ENCODE peak calls at places on chromosomes 2 and 18, in five cellular contexts. Z is frontal cortex, I is non-pigmented ciliary epithelial cell, N is DMS79 treated with DMSO at 0.1 percent for 48 hours, U is T47D. R is an unnamed sample.

GRCh38 chr2:25207078-25207545 is 38.7 kb upstream of the POMC start:
- DNase-seq in U (no peak), N (no peak), Z (no peak), I (no peak), R (no peak)

GRCh38 chr2:36633470-36634092 is 35.6 kb upstream of the FEZ2 start:
- DNase-seq in Z (no peak), N (no peak), I (no peak), U (no peak), R (no peak)

GRCh38 chr18:79353238-79353637 is 42.5 kb upstream of the NFATC1 start:
- DNase-seq in Z (peak), N (no peak), I (no peak), U (peak), R (no peak)

GRCh38 chr2:184006998-184007397 is 591.3 kb upstream of the ZNF804A start:
- DNase-seq in Z (no peak), U (no peak), N (no peak), I (no peak), R (peak)

GRCh38 chr2:180604077-180604476 is 376.3 kb upstream of the UBE2E3 start:
- DNase-seq in Z (no peak), U (no peak), I (no peak), N (no peak), R (no peak)

GRCh38 chr18:24417465-24417864 is 9.0 kb upstream of the IMPACT start:
- DNase-seq in Z (no peak), I (no peak), N (no peak), U (no peak), R (no peak)

GRCh38 chr18:58619554-58619915 is 9.4 kb downstream of the ALPK2 start:
- DNase-seq in N (no peak), U (no peak), Z (no peak), I (no peak), R (no peak)

GRCh38 chr2:73821227-73821626 is 7.5 kb upstream of the STAMBP start:
- DNase-seq in U (no peak), N (no peak), Z (no peak), I (no peak), R (no peak)

GRCh38 chr2:173238385-173238784 is 116.3 kb upstream of the CDCA7 start:
- DNase-seq in Z (no peak), I (no peak), N (no peak), U (no peak), R (no peak)

GRCh38 chr2:197247083-197247482 is 63.5 kb downstream of the ANKRD44 start:
- DNase-seq in U (no peak), N (no peak), Z (no peak), I (no peak), R (no peak)

GRCh38 chr2:66888791-66889631 is 454.1 kb downstream of the MEIS1 start:
- DNase-seq in N (no peak), U (no peak), I (peak), Z (no peak), R (no peak)

GRCh38 chr2:181886192-181886591 is 5.3 kb upstream of the ITPRID2 start:
- DNase-seq in U (no peak), I (no peak), N (no peak), Z (no peak), R (no peak)

GRCh38 chr2:151946856-151947523 is 118.8 kb upstream of the ARL5A start:
- DNase-seq in I (no peak), Z (peak), N (no peak), U (peak), R (peak)

GRCh38 chr2:67599561-67599960 is 202.4 kb downstream of the ETAA1 start:
- DNase-seq in U (no peak), Z (no peak), I (no peak), N (no peak), R (no peak)

GRCh38 chr2:239274391-239275001 is 126.3 kb downstream of the HDAC4 start:
- DNase-seq in I (no peak), U (no peak), N (no peak), Z (no peak), R (peak)

GRCh38 chr18:80147037-80147417 is 38.0 kb downstream of the ADNP2 start:
- DNase-seq in Z (no peak), N (peak), U (no peak), I (no peak), R (no peak)

GRCh38 chr2:48587560-48587959 is 30.1 kb upstream of the GTF2A1L start:
- DNase-seq in I (no peak), U (peak), Z (no peak), N (no peak), R (no peak)

GRCh38 chr2:176132397-176133086 is 3.0 kb downstream of the HOXD8 start:
- DNase-seq in Z (no peak), I (no peak), U (no peak), N (peak), R (no peak)

GRCh38 chr2:48600204-48600813 is 17.3 kb upstream of the GTF2A1L start:
- DNase-seq in Z (no peak), U (peak), N (peak), I (no peak), R (no peak)

GRCh38 chr2:232325324-232326273 is 53.0 kb upstream of the ALPP start:
- DNase-seq in N (no peak), I (no peak), Z (no peak), U (peak), R (peak)

GRCh38 chr2:26067186-26067974 is 33.5 kb downstream of the RAB10 start:
- DNase-seq in Z (no peak), N (no peak), I (no peak), U (no peak), R (no peak)

GRCh38 chr2:65343381-65343780 is 89.0 kb downstream of the SPRED2 start:
- DNase-seq in Z (no peak), N (no peak), U (no peak), I (no peak), R (no peak)

GRCh38 chr2:9613291-9613690 is 17.5 kb downstream of the YWHAQ start:
- DNase-seq in I (peak), U (no peak), N (no peak), Z (no peak), R (no peak)

GRCh38 chr2:173397539-173397938 is 42.9 kb downstream of the CDCA7 start:
- DNase-seq in Z (no peak), N (peak), I (no peak), U (peak), R (no peak)

GRCh38 chr2:126482582-126483464 is 173.1 kb upstream of the GYPC start:
- DNase-seq in Z (no peak), I (no peak), N (no peak), U (peak), R (no peak)

GRCh38 chr2:95054016-95054415 is 28.5 kb downstream of the MAL start:
- DNase-seq in N (no peak), U (no peak), Z (no peak), I (no peak), R (no peak)

GRCh38 chr2:20507166-20507692 is 60.4 kb downstream of the RHOB start:
- DNase-seq in U (no peak), Z (no peak), N (no peak), I (no peak), R (no peak)

GRCh38 chr2:73952499-73953446 is 26.1 kb downstream of the DGUOK start:
- DNase-seq in N (no peak), U (no peak), I (no peak), Z (peak), R (no peak)

GRCh38 chr2:43065871-43066270 is 160.5 kb downstream of the ZFP36L2 start:
- DNase-seq in N (no peak), U (no peak), Z (no peak), I (no peak), R (no peak)

GRCh38 chr18:63986885-63987284 is 17.0 kb downstream of the SERPINB8 start:
- DNase-seq in Z (no peak), U (no peak), I (no peak), N (no peak), R (no peak)

GRCh38 chr18:79598046-79598884 is 81.3 kb upstream of the CTDP1 start:
- DNase-seq in Z (no peak), N (peak), U (no peak), I (no peak), R (peak)

R was measured in body of pancreas.